ENCODE peak calls at places on chromosomes 4 and X, in five cellular contexts. D is spleen, A is lower leg skin, C is AG10803, Q is Calu3. X is an unnamed sample.

GRCh38 chr4:54392459-54392858 is 163.4 kb downstream of the PDGFRA start:
- DNase-seq in A (no peak), Q (no peak), D (no peak), C (no peak), X (no peak)

GRCh38 chr4:82431026-82431745 is 796 bp downstream of the ENOPH1 start:
- DNase-seq in Q (peak; percentile 39), A (peak; percentile 89), C (peak; percentile 40), D (peak; percentile 90), X (no peak)

GRCh38 chrX:341541-342101 is 23.0 kb upstream of the GTPBP6 start:
- DNase-seq in A (peak; percentile 80), Q (no peak), C (no peak), D (peak; percentile 53), X (no peak)

GRCh38 chr4:41957634-41958033 is 22.4 kb downstream of the TMEM33 start:
- DNase-seq in A (no peak), D (no peak), C (no peak), Q (no peak), X (no peak)

GRCh38 chr4:72312032-72312650 is 256.9 kb downstream of the ADAMTS3 start:
- DNase-seq in D (no peak), C (peak; percentile 97), Q (peak; percentile 41), A (peak; percentile 89), X (peak; percentile 91)

GRCh38 chr4:148674891-148675290 is 232.7 kb upstream of the NR3C2 start:
- DNase-seq in C (no peak), A (no peak), D (no peak), Q (no peak), X (no peak)

GRCh38 chr4:42965326-42965725 is 72.8 kb downstream of the GRXCR1 start:
- DNase-seq in Q (no peak), C (no peak), D (no peak), A (no peak), X (no peak)

GRCh38 chrX:153573999-153574398 is 24.9 kb downstream of the CCNQ start:
- DNase-seq in Q (no peak), D (no peak), C (no peak), A (no peak), X (no peak)

GRCh38 chr4:55284331-55284730 is 61.7 kb upstream of the SRD5A3 start:
- DNase-seq in Q (no peak), C (no peak), A (no peak), D (no peak), X (no peak)

DNA sequence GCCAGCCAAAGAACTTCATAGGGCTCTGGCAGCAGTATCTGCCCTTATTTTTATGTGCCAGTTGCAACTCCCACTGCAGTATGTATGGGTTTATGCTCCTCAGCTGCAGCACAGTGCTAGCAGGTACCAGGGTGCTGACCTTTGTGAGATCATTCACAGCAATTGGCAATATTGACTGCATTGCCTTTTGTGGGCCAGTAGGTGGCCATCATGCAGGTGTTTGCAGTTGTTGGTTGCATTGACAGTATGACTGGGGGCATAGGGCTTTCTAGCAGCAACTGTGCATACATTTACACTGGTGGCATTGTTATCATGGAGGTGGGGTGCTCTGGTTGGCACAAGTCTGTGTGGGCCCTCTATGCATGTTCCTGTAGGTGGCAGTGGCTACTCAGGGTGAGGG is 42.5 kb downstream of the FAAH2 start:
- DNase-seq in C (no peak), Q (no peak), A (no peak), D (no peak), X (no peak)
- TF ChIP-seq CTCF in C (no peak), Q (no peak), A (no peak), D (no peak), X (no peak)

DNA sequence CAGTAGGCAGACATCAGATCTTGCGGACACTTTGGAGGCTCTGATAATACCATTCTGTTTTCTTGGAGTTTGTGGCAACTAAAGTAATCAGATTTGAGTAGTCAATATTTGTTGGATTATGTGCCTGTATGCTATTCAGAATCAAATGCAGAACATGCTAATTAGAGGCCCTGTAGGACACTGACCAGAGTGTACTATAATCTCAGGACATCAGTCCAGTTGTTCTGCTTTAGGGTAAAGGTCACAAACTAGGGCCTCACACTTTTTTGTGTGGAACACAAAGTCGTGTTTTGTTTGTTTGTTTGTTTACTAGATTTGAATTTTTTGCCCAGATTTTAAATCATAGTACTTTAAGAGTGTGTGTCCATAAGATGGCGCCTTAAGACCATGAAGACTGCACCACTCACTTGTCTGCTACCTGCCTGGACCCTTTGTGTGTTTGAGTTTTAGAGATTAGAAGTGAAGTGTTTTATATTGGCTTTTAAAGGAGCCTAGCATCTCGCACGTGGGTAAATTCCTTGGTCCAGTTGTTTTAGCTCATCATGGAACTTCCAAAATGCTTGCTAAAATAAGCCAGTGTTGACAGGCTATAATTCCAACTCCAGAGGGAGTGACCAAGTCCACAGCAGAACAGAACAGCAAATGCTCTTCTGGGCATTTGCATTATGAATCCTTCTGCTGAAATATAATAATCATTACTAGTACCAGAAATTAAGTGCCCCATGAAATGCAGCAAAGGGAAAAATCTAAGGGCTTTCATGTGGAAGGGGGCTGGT is 34.7 kb downstream of the IL13RA1 start:
- DNase-seq in A (no peak), Q (no peak), C (no peak), D (no peak), X (no peak)
- TF ChIP-seq CTCF in A (no peak), Q (no peak), C (no peak), D (no peak), X (peak; percentile 27)

DNA sequence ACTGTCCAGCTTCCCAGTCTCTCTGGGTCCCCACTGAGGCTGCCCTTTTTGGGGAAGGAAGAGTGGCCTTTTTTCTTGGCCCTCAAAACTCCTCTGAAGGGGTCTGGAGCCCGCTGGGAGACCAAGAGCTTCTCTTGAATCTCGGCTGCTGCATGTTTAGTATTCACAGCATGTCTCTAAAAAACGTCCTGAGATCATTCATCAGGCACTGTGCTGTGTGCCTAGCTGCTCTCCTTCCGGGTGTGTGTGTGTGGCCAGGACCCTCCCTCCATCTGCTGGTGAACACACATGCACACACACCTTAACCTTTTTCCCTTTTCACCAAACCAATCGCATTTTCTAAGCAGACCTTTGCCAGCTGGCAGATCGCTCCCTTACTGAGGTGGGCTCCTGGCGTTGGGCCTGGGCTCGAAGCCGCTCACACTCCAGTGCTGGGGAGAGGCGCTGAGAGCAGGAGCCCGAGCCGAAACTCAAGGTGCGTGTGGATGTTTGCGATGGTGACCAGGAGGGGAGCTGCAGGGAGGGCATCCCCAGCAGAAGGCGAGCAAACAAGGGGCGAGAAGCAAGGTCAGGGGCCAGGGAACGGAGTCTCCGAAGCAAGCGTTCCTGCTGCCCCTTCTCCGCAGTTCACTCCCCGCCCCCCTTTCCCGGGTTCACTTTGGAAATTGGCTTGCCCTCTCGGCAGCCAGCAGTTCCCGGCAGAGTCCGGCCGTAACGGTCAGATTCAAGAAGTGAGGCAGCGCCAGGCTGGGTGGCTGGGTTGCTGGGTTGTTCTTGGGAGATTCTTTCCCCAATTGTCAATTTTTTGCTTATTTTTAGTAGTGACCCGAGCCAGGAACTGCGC is 605 bp upstream of the FRMPD3 start:
- DNase-seq in Q (peak; percentile 49), C (no peak), D (no peak), A (no peak), X (no peak)
- TF ChIP-seq CTCF in Q (no peak), C (no peak), D (no peak), A (no peak), X (no peak)

DNA sequence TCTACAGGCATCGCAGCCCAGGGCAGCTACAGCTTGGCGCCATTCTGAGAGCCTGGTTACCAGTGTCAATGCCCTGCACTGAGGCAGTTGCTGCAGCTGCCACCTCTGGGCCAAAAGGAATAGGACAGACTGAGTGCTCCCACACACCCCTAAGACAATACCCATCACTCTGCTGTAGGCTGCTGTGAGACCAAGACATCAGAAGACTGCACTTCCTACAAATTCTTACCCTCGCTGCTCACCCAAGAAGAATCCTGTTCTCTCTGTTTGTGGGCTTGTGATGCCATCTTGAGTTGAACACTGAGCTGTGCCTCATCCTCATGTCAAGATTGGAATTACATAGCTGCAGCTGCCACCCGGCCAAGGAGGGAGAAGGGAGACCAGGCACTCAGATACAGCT is 1847.0 kb upstream of the PCDH10 start:
- DNase-seq in C (no peak), A (no peak), Q (no peak), D (peak; percentile 22), X (no peak)
- TF ChIP-seq CTCF in C (no peak), A (no peak), Q (no peak), D (no peak), X (no peak)

DNA sequence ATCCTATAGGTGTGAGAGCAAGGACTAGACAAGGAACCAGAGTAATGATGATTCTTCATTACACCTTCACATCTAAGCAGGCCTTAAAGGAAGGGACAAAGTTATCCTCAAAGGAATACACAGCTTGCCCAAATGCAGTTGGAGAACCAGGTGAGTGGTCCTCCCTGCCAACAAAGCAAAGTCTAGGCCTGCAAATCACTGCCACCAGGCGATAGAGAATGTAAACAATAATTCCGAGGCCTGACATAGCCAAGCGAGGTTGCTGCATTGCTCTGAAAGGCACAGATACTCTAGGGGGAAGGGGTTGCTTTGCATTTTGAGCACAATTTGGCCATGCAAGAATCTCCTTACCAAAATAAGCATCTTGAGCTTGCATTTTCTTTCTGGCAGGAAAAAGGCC is 178.2 kb upstream of the FAT1 start:
- DNase-seq in A (no peak), Q (no peak), C (no peak), D (no peak), X (no peak)
- TF ChIP-seq CTCF in A (no peak), Q (no peak), C (no peak), D (no peak), X (no peak)